ENCODE peak calls at places on chromosomes 3 and 15, in eight cellular contexts. V is substantia nigra, C is MG63, Y is anterior cingulate cortex, U is midbrain, O is GM23248, E is DMS153, M is cardiac fibroblast. P is an unnamed sample.

GRCh38 chr3:126543457-126544090 is 15.2 kb downstream of the C3orf22 start:
- DNase-seq in V (no peak), C (no peak), Y (no peak), U (no peak), O (no peak), E (no peak), M (no peak), P (no peak)

GRCh38 chr15:63763476-63764123 is 70.1 kb downstream of the HERC1 start:
- DNase-seq in V (no peak), C (no peak), Y (no peak), U (no peak), O (peak), E (no peak), M (peak), P (no peak)

GRCh38 chr15:43317566-43318184 is 12.7 kb downstream of the LCMT2 start:
- DNase-seq in V (no peak), C (no peak), Y (no peak), U (no peak), O (no peak), E (no peak), M (peak), P (no peak)

GRCh38 chr3:180626844-180627243 is 24.9 kb downstream of the TTC14 start:
- DNase-seq in V (no peak), C (no peak), Y (no peak), U (no peak), O (no peak), E (no peak), M (no peak), P (no peak)

GRCh38 chr3:44506961-44507360 is 29.5 kb upstream of the ZNF445 start:
- DNase-seq in V (no peak), C (no peak), Y (no peak), U (no peak), O (no peak), E (no peak), M (no peak), P (no peak)

GRCh38 chr3:185716436-185717090 is 108.3 kb downstream of the IGF2BP2 start:
- DNase-seq in V (no peak), C (no peak), Y (no peak), U (no peak), O (no peak), E (no peak), M (peak), P (no peak)

GRCh38 chr3:179107617-179108016 is 36.0 kb upstream of the ZMAT3 start:
- DNase-seq in V (no peak), C (no peak), Y (no peak), U (no peak), O (peak), E (no peak), M (peak), P (no peak)

GRCh38 chr3:62228467-62228866 is 144.9 kb downstream of the FEZF2 start:
- DNase-seq in V (no peak), C (no peak), Y (no peak), U (no peak), O (no peak), E (no peak), M (no peak), P (no peak)

GRCh38 chr3:188134079-188134478 is 19.9 kb upstream of the LPP start:
- DNase-seq in V (no peak), C (no peak), Y (no peak), U (no peak), O (no peak), E (no peak), M (no peak), P (no peak)

GRCh38 chr3:9422712-9423424 is 25.5 kb downstream of the SETD5 start:
- DNase-seq in V (peak), C (peak), Y (no peak), U (peak), O (peak), E (peak), M (peak), P (peak)

GRCh38 chr3:46501702-46502101 is 3.9 kb downstream of the RTP3 start:
- DNase-seq in V (no peak), C (no peak), Y (no peak), U (no peak), O (no peak), E (no peak), M (no peak), P (no peak)

GRCh38 chr3:67739851-67740250 is 85.4 kb upstream of the SUCLG2 start:
- DNase-seq in V (no peak), C (no peak), Y (no peak), U (no peak), O (peak), E (no peak), M (no peak), P (no peak)

GRCh38 chr15:70329179-70329578 is 231.5 kb upstream of the TLE3 start:
- DNase-seq in V (no peak), C (no peak), Y (no peak), U (no peak), O (no peak), E (no peak), M (no peak), P (no peak)

GRCh38 chr3:58581328-58582091 is 4.3 kb upstream of the FAM107A start:
- DNase-seq in V (no peak), C (no peak), Y (peak), U (peak), O (no peak), E (no peak), M (no peak), P (no peak)

GRCh38 chr3:62556121-62556520 is 182.8 kb upstream of the FEZF2 start:
- DNase-seq in V (no peak), C (no peak), Y (no peak), U (no peak), O (no peak), E (no peak), M (no peak), P (no peak)

P was measured in tibial nerve.